ENCODE peak calls at places on chromosomes 12 and 14, in four cellular contexts. V is brain microvascular endothelial cell, L is WTC11, O is astrocyte of the spinal cord. Y is an unnamed sample.

GRCh38 chr14:92877757-92878431 is 45.1 kb upstream of the CHGA start:
- DNase-seq in O (peak), L (peak), V (no peak), Y (no peak)

GRCh38 chr12:103964805-103965204 is 867 bp upstream of the TDG start:
- DNase-seq in O (no peak), L (no peak), V (no peak), Y (no peak)

GRCh38 chr12:15712823-15713663 is 76.1 kb downstream of the EPS8 start:
- DNase-seq in L (no peak), O (no peak), V (no peak), Y (no peak)

GRCh38 chr12:31736472-31736871 is 7.7 kb upstream of the AMN1 start:
- DNase-seq in V (peak), O (peak), L (no peak), Y (no peak)

GRCh38 chr12:41361791-41362190 is 173.7 kb downstream of the PDZRN4 start:
- DNase-seq in L (no peak), V (no peak), O (no peak), Y (no peak)

GRCh38 chr12:57372233-57372632 is 58.6 kb downstream of the R3HDM2 start:
- DNase-seq in O (no peak), V (peak), L (no peak), Y (no peak)

GRCh38 chr12:104303538-104304151 is at the start of gene EID3:
- DNase-seq in O (peak), V (peak), L (peak), Y (peak)

GRCh38 chr14:21748869-21749303 is 75.3 kb upstream of the OR4E1 start:
- DNase-seq in V (peak), O (peak), L (peak), Y (no peak)

GRCh38 chr12:124509676-124510300 is 57.6 kb downstream of the NCOR2 start:
- DNase-seq in L (peak), V (peak), O (peak), Y (no peak)

GRCh38 chr14:76413962-76414665 is 38.2 kb downstream of the ESRRB start:
- DNase-seq in O (no peak), L (peak), V (no peak), Y (no peak)

GRCh38 chr12:108532061-108532848 is 17.2 kb downstream of the FICD start:
- DNase-seq in O (no peak), V (no peak), L (no peak), Y (no peak)

GRCh38 chr12:70178038-70178437 is 65.2 kb upstream of the CNOT2 start:
- DNase-seq in V (no peak), L (no peak), O (no peak), Y (no peak)

GRCh38 chr14:92484132-92484823 is 29.3 kb upstream of the RIN3 start:
- DNase-seq in L (no peak), V (no peak), O (no peak), Y (no peak)

GRCh38 chr12:11652351-11653040 is 3.0 kb downstream of the ETV6 start:
- DNase-seq in O (peak), L (no peak), V (peak), Y (peak)

GRCh38 chr14:85531594-85532391 is 1.8 kb downstream of the FLRT2 start:
- DNase-seq in L (peak), V (peak), O (peak), Y (no peak)

GRCh38 chr14:50320279-50320678 is 8.2 kb downstream of the DMAC2L start:
- DNase-seq in O (peak), L (no peak), V (peak), Y (no peak)

GRCh38 chr12:3704512-3705348 is 48.2 kb downstream of the CRACR2A start:
- DNase-seq in O (peak), V (peak), L (no peak), Y (no peak)

GRCh38 chr12:47276253-47277070 is 196.7 kb upstream of the AMIGO2 start:
- DNase-seq in L (no peak), O (peak), V (no peak), Y (peak)

GRCh38 chr14:31961881-31962280 is 115.2 kb upstream of the ARHGAP5 start:
- DNase-seq in V (no peak), L (no peak), O (no peak), Y (no peak)

GRCh38 chr14:74573421-74574091 is 38.5 kb downstream of the LTBP2 start:
- DNase-seq in O (peak), V (no peak), L (peak), Y (no peak)
- TF ChIP-seq CTCF in O (peak), V (peak), L (peak), Y (peak)

DNA sequence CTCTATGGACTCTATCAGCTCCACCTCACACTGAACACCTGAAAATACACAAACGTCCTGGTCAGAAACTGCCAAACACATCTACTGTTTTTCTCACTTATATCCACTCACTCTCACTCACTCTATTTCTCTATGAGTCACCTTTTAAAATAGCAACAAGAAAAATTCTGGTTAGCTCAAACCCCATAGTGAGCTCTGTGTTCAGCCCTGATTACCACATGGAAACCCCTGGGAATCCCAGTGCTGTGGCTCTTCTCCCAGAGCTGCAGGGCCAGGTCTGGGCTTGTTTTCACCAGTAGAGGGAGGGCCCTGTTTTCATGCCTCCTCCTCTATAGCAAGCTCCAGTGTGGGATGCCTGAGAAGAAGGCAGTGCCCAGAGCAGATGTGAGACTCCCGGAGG is 1126.1 kb downstream of the TMEM121 start:
- DNase-seq in V (no peak), O (no peak), L (no peak), Y (peak)
- TF ChIP-seq CTCF in V (no peak), O (no peak), L (no peak), Y (peak)

DNA sequence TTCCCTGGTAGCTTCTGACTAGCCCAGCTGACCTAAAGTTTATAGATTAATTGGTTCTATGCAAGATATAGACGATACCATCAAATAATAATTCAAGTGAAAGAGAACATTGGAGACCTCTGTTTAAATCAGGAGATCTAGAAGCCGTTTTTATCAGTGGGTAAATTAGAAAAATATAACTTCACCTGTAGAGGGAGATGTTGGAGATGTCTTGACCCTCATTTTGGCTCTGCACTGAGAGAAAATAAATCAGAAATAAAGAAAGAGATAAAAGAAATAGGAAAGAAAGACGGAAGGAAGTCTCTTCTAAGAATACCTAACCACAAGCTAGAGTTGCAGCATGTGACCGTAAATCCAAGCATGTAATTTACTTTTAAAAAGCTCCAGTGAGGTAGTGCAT is 684.5 kb downstream of the C12orf50 start:
- DNase-seq in L (no peak), V (no peak), O (peak), Y (no peak)
- TF ChIP-seq CTCF in L (no peak), V (peak), O (peak), Y (no peak)

DNA sequence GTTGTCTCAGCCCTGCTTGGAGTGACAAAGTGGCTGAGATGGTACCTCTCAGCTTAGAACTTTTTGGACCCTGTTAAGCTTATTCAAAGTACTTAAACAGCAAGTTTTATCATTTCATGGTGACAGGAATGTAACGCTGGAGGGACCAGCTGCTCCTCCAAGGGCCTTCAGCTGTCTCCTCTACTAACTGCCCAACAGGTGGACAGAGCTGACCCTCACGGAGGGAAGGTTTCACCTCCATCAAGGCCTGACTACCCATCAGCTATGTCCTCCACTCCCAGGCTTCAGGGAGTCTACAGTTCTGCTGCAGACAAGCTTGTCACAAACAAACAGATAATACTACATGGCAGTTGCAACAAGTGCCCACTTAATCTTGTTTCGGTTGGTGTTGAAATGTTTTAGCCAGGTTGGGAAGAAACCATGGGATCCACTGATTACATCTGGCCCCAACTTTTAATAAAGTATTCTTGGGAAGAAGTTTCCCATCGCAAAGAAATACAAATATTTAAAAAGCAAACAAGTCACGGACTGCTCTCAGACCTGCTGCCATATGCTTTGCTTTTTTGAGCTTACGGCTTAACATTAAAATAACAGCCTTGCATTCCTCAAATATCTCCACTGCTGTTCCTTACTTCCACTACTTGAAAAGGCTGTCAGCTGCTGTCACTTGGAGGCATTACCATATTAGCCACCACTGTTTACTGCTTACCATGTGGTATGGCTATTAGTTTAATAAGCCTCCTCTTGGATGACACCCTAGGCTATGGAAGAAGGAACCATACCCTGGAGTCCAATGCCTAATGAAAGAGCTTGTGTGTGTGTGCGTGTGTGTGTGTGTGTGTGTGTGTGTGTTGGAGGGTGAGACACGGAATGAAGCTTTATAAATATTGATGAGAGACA is 174.9 kb downstream of the TTC7B start:
- DNase-seq in O (peak), L (no peak), V (no peak), Y (no peak)
- TF ChIP-seq CTCF in O (no peak), L (no peak), V (no peak), Y (no peak)

GRCh38 chr12:61365001-61365400 is 895.2 kb upstream of the USP15 start:
- DNase-seq in V (peak), L (no peak), O (no peak), Y (no peak)

GRCh38 chr12:61362037-61362436 is 898.2 kb upstream of the USP15 start:
- DNase-seq in V (no peak), L (no peak), O (no peak), Y (no peak)

DNA sequence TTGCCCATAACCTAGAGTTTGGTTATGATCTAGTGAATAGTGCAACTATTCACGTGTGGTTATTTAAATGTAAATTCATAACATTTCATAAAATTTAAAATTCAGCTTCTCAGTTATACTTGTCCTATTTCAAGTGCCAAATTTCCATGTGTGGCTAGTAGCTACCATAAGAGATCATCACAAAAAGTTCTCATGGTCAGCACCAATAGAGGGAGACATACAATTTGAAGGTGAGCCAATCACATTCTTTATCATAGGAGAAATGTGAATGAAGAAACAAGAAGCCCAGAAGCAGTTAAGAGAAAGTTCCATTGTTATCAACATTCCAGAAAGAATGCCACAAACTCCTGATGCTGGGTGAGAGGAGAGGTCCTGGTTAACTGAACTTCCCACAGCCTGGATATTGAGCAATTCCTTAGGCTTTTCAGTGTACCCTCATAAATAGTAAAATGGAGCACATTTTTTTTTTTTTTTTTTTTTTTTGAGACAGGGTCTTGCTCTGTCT is 892.9 kb upstream of the USP15 start:
- DNase-seq in O (no peak), L (no peak), V (no peak), Y (no peak)
- TF ChIP-seq CTCF in O (no peak), L (no peak), V (no peak), Y (no peak)

GRCh38 chr12:131844140-131844539 is 15.9 kb downstream of the MMP17 start:
- DNase-seq in O (no peak), L (no peak), V (no peak), Y (no peak)

GRCh38 chr12:131843527-131843926 is 15.3 kb downstream of the MMP17 start:
- DNase-seq in O (no peak), L (no peak), V (no peak), Y (no peak)

GRCh38 chr12:131840643-131841416 is 12.6 kb downstream of the MMP17 start:
- DNase-seq in V (no peak), O (no peak), L (no peak), Y (no peak)

GRCh38 chr12:131841547-131841946 is 13.4 kb downstream of the MMP17 start:
- DNase-seq in V (no peak), L (no peak), O (no peak), Y (no peak)

DNA sequence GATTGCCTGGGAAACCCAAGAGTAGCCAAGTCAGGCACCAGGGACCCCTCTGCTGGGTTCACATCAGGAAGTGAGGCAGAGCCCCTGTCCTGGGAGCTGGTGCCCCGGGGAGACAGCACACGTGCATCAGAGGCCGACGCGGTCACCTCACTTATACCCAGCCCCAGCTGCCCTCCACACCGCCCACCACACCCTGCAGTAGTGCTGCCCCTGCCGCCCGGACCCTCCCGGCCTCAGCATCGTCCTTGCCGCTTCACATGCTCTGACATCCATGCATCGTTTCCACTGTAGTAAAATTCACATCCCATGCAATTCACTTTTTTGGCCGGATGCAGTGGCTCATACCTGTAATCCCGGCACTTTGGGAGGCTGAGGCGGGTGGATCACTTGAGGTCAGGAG is 14.0 kb downstream of the MMP17 start:
- DNase-seq in L (no peak), O (no peak), V (no peak), Y (no peak)
- TF ChIP-seq CTCF in L (no peak), O (no peak), V (no peak), Y (no peak)

GRCh38 chr12:121628037-121628436 is 1.7 kb downstream of the ORAI1 start:
- DNase-seq in V (no peak), O (no peak), L (no peak), Y (no peak)

GRCh38 chr12:121626087-121626852 is at the start of gene ORAI1:
- DNase-seq in O (peak), L (peak), V (peak), Y (peak)

GRCh38 chr12:121628536-121628935 is 2.2 kb downstream of the ORAI1 start:
- DNase-seq in V (no peak), O (no peak), L (no peak), Y (no peak)

GRCh38 chr12:121630791-121631190 is 4.5 kb downstream of the ORAI1 start:
- DNase-seq in L (no peak), O (no peak), V (no peak), Y (no peak)

DNA sequence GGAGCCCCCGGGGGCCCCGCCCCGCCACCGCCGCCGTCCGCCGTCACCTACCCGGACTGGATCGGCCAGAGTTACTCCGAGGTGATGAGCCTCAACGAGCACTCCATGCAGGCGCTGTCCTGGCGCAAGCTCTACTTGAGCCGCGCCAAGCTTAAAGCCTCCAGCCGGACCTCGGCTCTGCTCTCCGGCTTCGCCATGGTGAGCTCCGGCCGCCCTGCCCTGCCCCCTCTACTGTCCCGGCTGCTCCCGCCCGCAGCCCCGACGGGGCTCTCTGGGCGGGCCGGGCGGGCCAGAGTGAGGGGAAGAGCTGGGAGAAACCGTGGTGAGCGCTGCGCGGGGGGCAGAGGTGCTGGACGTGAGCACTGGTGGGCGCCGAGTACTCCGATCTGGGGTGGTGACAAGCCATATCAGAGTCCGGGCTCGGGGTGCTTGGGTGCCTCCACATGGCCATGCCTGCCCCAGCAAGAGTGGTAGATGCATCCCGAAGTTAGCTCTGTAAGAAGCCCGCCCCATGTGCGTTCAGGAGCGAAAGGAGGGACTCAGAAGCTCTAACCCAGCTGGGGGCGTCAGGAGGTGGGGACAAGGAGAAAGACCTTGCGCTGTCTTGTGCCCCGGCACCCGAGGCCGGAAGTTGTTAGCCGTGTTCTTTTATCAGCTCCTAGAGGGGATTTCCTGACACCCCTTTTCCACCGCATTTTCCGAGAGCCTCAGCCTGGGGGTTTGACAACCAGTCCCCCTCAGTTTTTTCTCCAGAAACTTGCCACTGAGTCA is 708 bp downstream of the ORAI1 start:
- DNase-seq in L (peak), V (peak), O (peak), Y (peak)
- TF ChIP-seq CTCF in L (no peak), V (peak), O (peak), Y (peak)

Y was measured in GM06990.